ENCODE peak calls at places on chromosomes 5 and 9, in six cellular contexts. One of them, this sample, is unnamed.

GRCh38 chr5:91123896-91124295 is 259.2 kb downstream of the ARRDC3 start:
- DNase-seq in spleen: no peak
- DNase-seq in AG09309: no peak
- DNase-seq in MM.1S: no peak
- DNase-seq in NB4: no peak
- DNase-seq in OCI-LY7: no peak
- DNase-seq in this sample: no peak

GRCh38 chr9:16868706-16869105 is 1.8 kb downstream of the BNC2 start:
- DNase-seq in OCI-LY7: no peak
- DNase-seq in MM.1S: no peak
- DNase-seq in NB4: no peak
- DNase-seq in spleen: no peak
- DNase-seq in AG09309: no peak
- DNase-seq in this sample: no peak

GRCh38 chr5:5296061-5296460 is 126.4 kb upstream of the ICE1 start:
- DNase-seq in spleen: no peak
- DNase-seq in AG09309: no peak
- DNase-seq in NB4: no peak
- DNase-seq in OCI-LY7: no peak
- DNase-seq in MM.1S: no peak
- DNase-seq in this sample: no peak

GRCh38 chr9:122338989-122339388 is 31.8 kb upstream of the PTGS1 start:
- DNase-seq in spleen: peak
- DNase-seq in AG09309: no peak
- DNase-seq in NB4: no peak
- DNase-seq in OCI-LY7: no peak
- DNase-seq in MM.1S: no peak
- DNase-seq in this sample: no peak

GRCh38 chr5:27494845-27495244 is 456.5 kb upstream of the CDH9 start:
- DNase-seq in NB4: no peak
- DNase-seq in AG09309: no peak
- DNase-seq in MM.1S: no peak
- DNase-seq in spleen: no peak
- DNase-seq in OCI-LY7: no peak
- DNase-seq in this sample: no peak

GRCh38 chr9:114271556-114272510 is 51.1 kb upstream of the ORM1 start:
- DNase-seq in AG09309: no peak
- DNase-seq in spleen: peak
- DNase-seq in OCI-LY7: peak
- DNase-seq in NB4: peak
- DNase-seq in MM.1S: peak
- DNase-seq in this sample: no peak

GRCh38 chr5:165334186-165334585 is 1828.8 kb downstream of the MAT2B start:
- DNase-seq in AG09309: no peak
- DNase-seq in OCI-LY7: no peak
- DNase-seq in MM.1S: no peak
- DNase-seq in spleen: no peak
- DNase-seq in NB4: no peak
- DNase-seq in this sample: no peak

GRCh38 chr9:73434826-73435225 is 283.2 kb downstream of the ANXA1 start:
- DNase-seq in NB4: no peak
- DNase-seq in spleen: no peak
- DNase-seq in OCI-LY7: no peak
- DNase-seq in AG09309: no peak
- DNase-seq in MM.1S: no peak
- DNase-seq in this sample: no peak

GRCh38 chr9:132412089-132412488 is 2.1 kb downstream of the CFAP77 start:
- DNase-seq in AG09309: no peak
- DNase-seq in MM.1S: no peak
- DNase-seq in spleen: no peak
- DNase-seq in NB4: peak
- DNase-seq in OCI-LY7: peak
- DNase-seq in this sample: no peak

GRCh38 chr9:69249337-69249736 is 75.3 kb downstream of the TJP2 start:
- DNase-seq in AG09309: no peak
- DNase-seq in MM.1S: no peak
- DNase-seq in spleen: no peak
- DNase-seq in OCI-LY7: no peak
- DNase-seq in NB4: no peak
- DNase-seq in this sample: peak

GRCh38 chr5:177357459-177358332 is at the start of gene RGS14:
- DNase-seq in MM.1S: peak
- DNase-seq in OCI-LY7: peak
- DNase-seq in spleen: peak
- DNase-seq in NB4: peak
- DNase-seq in AG09309: no peak
- DNase-seq in this sample: no peak

GRCh38 chr9:131013771-131014676 is 5.0 kb downstream of the LAMC3 start:
- DNase-seq in MM.1S: no peak
- DNase-seq in NB4: no peak
- DNase-seq in AG09309: no peak
- DNase-seq in spleen: no peak
- DNase-seq in OCI-LY7: no peak
- DNase-seq in this sample: no peak

GRCh38 chr5:76401801-76402250 is 1.3 kb upstream of the IQGAP2 start:
- DNase-seq in AG09309: no peak
- DNase-seq in OCI-LY7: peak
- DNase-seq in spleen: peak
- DNase-seq in NB4: peak
- DNase-seq in MM.1S: peak
- DNase-seq in this sample: no peak
- TF ChIP-seq CTCF in AG09309: no peak
- TF ChIP-seq CTCF in OCI-LY7: no peak
- TF ChIP-seq CTCF in spleen: no peak
- TF ChIP-seq CTCF in NB4: no peak
- TF ChIP-seq CTCF in MM.1S: no peak
- TF ChIP-seq CTCF in this sample: no peak

DNA sequence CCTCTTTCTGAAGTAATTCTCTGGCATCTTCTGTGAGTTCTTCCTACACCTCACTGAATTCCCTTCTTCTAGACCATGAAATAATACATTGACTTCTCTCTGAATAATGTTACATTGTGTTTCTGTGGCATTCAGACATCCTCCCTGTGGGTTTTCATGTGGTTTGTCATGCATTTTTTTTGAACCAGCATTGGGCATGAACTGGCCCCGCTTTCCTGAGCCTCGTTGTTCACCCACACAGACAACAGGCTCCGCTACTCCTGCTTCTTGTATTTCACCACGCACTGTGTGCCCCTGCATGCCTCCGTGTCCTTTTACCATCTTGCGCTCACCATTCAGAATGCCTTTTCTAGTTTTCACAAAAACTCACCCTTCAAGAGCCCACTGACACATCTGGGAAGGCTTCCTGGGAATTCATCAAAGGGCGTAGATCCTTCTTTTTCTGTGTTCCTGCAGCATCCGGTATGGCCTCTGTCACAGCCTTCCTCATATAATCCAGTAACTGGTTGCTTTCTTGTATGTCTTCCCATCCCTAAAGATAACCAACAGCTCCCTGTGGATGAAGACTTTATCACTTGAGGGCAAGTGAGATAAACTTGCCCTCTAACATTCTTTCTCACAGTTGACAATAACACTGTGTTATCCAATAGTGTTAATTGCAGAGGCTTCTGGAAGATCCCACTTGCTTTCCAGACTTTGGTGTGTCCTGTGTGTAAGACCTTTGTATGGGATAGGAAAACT is 51.5 kb upstream of the ADAMTSL1 start:
- DNase-seq in spleen: no peak
- DNase-seq in NB4: no peak
- DNase-seq in OCI-LY7: no peak
- DNase-seq in AG09309: no peak
- DNase-seq in MM.1S: no peak
- DNase-seq in this sample: no peak
- H3K4me3 ChIP-seq in spleen: no peak
- H3K4me3 ChIP-seq in NB4: no peak
- H3K4me3 ChIP-seq in OCI-LY7: no peak
- H3K4me3 ChIP-seq in AG09309: no peak
- H3K4me3 ChIP-seq in MM.1S: no peak
- H3K4me3 ChIP-seq in this sample: no peak

DNA sequence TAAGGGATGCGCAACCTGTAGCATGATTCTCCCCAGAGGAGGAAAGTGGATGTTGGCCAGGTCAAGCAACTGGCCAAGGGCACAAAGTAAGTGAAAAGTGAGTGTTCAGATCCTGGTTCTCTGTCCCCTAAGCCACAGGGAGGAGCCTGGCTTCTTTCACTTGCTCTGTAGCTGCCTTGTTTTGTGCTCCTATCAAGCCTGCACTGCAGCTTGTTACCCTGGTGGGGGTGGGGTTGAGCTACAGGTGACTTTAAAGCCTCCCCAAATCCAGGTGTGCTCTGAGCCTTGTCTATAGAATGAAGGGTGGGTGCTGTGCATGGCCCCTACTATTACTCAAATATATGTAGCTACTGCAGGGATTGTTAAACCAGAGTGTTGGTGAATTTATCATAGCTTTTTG is 32.9 kb downstream of the RALGPS1 start:
- DNase-seq in AG09309: no peak
- DNase-seq in MM.1S: peak
- DNase-seq in spleen: no peak
- DNase-seq in OCI-LY7: peak
- DNase-seq in NB4: no peak
- DNase-seq in this sample: no peak
- TF ChIP-seq CTCF in AG09309: no peak
- TF ChIP-seq CTCF in MM.1S: peak
- TF ChIP-seq CTCF in spleen: no peak
- TF ChIP-seq CTCF in OCI-LY7: peak
- TF ChIP-seq CTCF in NB4: no peak
- TF ChIP-seq CTCF in this sample: no peak

GRCh38 chr5:35835796-35836742 is 20.6 kb upstream of the IL7R start:
- DNase-seq in AG09309: no peak
- DNase-seq in spleen: no peak
- DNase-seq in MM.1S: no peak
- DNase-seq in NB4: no peak
- DNase-seq in OCI-LY7: no peak
- DNase-seq in this sample: no peak
- H3K4me3 ChIP-seq in AG09309: no peak
- H3K4me3 ChIP-seq in spleen: no peak
- H3K4me3 ChIP-seq in MM.1S: no peak
- H3K4me3 ChIP-seq in NB4: no peak
- H3K4me3 ChIP-seq in OCI-LY7: no peak
- H3K4me3 ChIP-seq in this sample: no peak

GRCh38 chr5:61641748-61642565 is 309.9 kb downstream of the ZSWIM6 start:
- DNase-seq in NB4: no peak
- DNase-seq in AG09309: no peak
- DNase-seq in spleen: no peak
- DNase-seq in MM.1S: no peak
- DNase-seq in OCI-LY7: no peak
- DNase-seq in this sample: no peak
- TF ChIP-seq CTCF in NB4: no peak
- TF ChIP-seq CTCF in AG09309: peak
- TF ChIP-seq CTCF in spleen: no peak
- TF ChIP-seq CTCF in MM.1S: no peak
- TF ChIP-seq CTCF in OCI-LY7: no peak
- TF ChIP-seq CTCF in this sample: peak

DNA sequence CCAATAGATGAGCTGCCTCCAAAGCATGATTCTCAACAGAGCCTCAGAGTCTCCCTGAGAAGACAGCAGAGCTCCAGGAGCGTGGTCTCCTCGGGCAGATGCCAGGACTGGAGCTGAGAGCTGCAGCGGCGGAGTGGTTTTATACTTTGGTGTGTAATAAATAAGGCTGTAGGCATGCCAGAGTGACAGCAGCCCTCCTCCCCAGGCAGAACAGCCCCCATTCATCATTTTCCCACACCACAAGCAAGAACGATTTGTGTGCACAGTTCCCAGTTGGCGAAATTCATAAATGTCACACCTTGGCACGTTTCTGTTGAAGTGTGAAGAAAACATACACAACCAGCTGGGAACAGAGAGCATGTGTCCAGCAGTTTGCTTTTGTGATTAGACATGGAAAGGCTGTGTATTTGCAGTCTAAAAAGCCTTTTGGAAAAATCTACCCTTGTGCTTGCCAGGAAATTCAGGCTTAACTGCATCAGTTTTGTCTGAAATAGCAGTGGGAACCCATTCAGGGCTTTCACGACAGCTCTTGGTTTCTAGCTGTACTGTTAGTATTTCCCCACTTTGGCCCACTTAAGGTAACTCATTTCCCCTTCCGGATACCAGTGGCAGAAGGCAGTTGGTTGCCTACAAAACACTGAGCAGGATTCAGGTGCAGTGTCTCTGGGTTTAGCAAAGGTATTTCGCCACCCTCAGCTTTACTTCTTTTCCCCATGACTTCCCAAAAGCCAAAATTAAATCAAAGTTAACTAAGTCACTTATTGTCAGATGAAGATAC is at the start of gene C1QTNF3:
- DNase-seq in MM.1S: no peak
- DNase-seq in OCI-LY7: no peak
- DNase-seq in NB4: no peak
- DNase-seq in spleen: no peak
- DNase-seq in AG09309: no peak
- DNase-seq in this sample: no peak
- H3K4me3 ChIP-seq in MM.1S: no peak
- H3K4me3 ChIP-seq in OCI-LY7: no peak
- H3K4me3 ChIP-seq in NB4: no peak
- H3K4me3 ChIP-seq in spleen: no peak
- H3K4me3 ChIP-seq in AG09309: no peak
- H3K4me3 ChIP-seq in this sample: no peak

DNA sequence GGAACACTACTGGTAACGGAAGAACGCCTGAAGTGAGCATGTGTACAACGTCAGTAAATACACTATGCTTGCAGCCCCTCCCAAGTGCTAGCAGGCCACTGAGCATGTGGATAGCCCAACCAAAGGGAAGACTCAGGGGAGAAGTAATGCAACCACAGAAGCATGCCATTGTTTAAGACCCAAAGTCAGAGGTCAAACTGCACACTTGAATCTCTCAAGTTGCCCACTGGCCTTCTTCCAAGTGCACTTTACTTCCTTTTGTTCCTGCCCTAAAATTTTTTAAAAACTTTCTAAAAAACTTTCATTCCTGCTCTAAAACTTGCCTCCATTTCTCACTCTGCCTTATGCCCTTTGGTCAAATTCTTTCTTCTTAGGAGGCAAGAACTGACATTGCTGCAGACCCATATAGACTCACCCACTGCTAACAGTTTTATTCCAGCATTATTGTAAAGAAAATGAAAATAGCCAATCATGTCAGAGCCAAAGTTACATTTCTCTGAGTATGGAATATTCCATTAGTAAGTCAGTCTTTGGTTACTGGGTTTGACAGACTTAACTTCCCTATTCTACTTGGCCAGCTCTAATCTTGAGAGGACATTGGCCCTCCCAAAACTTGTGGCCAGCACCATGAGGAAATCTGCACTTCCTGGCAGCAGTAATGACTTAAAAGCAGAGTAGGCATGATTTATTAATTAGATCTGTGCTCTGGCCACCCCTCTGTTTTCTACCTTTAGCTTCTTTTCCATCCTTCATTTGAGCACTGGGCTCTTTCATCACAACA is 76.9 kb downstream of the TSSK1B start:
- DNase-seq in MM.1S: no peak
- DNase-seq in NB4: peak
- DNase-seq in AG09309: no peak
- DNase-seq in spleen: no peak
- DNase-seq in OCI-LY7: no peak
- DNase-seq in this sample: no peak
- TF ChIP-seq CTCF in MM.1S: no peak
- TF ChIP-seq CTCF in NB4: no peak
- TF ChIP-seq CTCF in AG09309: no peak
- TF ChIP-seq CTCF in spleen: no peak
- TF ChIP-seq CTCF in OCI-LY7: no peak
- TF ChIP-seq CTCF in this sample: no peak